ENCODE peak calls at places on chromosomes 7 and 10, in seven cellular contexts. K is SJSA1, B is pancreas, Z is aorta, P is GM06990, H is AG10803, S is lung. E is an unnamed sample.

GRCh38 chr10:77251297-77252013 is 386.2 kb downstream of the KCNMA1 start:
- DNase-seq in K (peak), B (peak), Z (no peak), P (no peak), H (peak), S (no peak), E (peak)

GRCh38 chr10:110837418-110838120 is 34.2 kb upstream of the PDCD4 start:
- DNase-seq in K (no peak), B (no peak), Z (no peak), P (no peak), H (no peak), S (no peak), E (no peak)

GRCh38 chr7:21942955-21943354 is 2.7 kb downstream of the CDCA7L start:
- DNase-seq in K (no peak), B (no peak), Z (no peak), P (no peak), H (no peak), S (no peak), E (no peak)

GRCh38 chr10:107163904-107164861 is at the start of gene SORCS1:
- DNase-seq in K (no peak), B (peak), Z (no peak), P (no peak), H (no peak), S (no peak), E (no peak)

GRCh38 chr7:84811427-84811826 is 375.4 kb downstream of the SEMA3D start:
- DNase-seq in K (no peak), B (no peak), Z (no peak), P (no peak), H (no peak), S (no peak), E (no peak)

GRCh38 chr7:2614646-2615330 is 17.0 kb upstream of the TTYH3 start:
- DNase-seq in K (no peak), B (no peak), Z (no peak), P (no peak), H (peak), S (no peak), E (no peak)

GRCh38 chr10:30813872-30814471 is 184.4 kb upstream of the LYZL2 start:
- DNase-seq in K (peak), B (no peak), Z (no peak), P (no peak), H (peak), S (no peak), E (peak)

GRCh38 chr7:94266278-94266677 is 128.4 kb upstream of the COL1A2 start:
- DNase-seq in K (no peak), B (no peak), Z (no peak), P (no peak), H (peak), S (peak), E (no peak)

GRCh38 chr7:132491546-132491945 is 84.7 kb downstream of the PLXNA4 start:
- DNase-seq in K (no peak), B (no peak), Z (no peak), P (no peak), H (no peak), S (no peak), E (no peak)

GRCh38 chr10:74963549-74963948 is 137.1 kb downstream of the KAT6B start:
- DNase-seq in K (no peak), B (no peak), Z (no peak), P (peak), H (no peak), S (no peak), E (no peak)

GRCh38 chr7:107659666-107660065 is 962 bp upstream of the SLC26A4 start:
- DNase-seq in K (no peak), B (no peak), Z (no peak), P (no peak), H (peak), S (no peak), E (no peak)

GRCh38 chr10:116011929-116012328 is 261.1 kb downstream of the GFRA1 start:
- DNase-seq in K (no peak), B (no peak), Z (no peak), P (no peak), H (no peak), S (no peak), E (no peak)

GRCh38 chr10:15167411-15168295 is 840 bp downstream of the NMT2 start:
- DNase-seq in K (peak), B (peak), Z (peak), P (peak), H (peak), S (peak), E (no peak)

GRCh38 chr10:11881477-11882417 is 58.6 kb downstream of the PROSER2 start:
- DNase-seq in K (no peak), B (no peak), Z (peak), P (no peak), H (peak), S (no peak), E (no peak)

GRCh38 chr10:116742367-116743265 is at the start of gene HSPA12A:
- DNase-seq in K (peak), B (peak), Z (peak), P (peak), H (peak), S (peak), E (peak)

GRCh38 chr10:89921422-89921821 is 220.0 kb downstream of the KIF20B start:
- DNase-seq in K (no peak), B (no peak), Z (no peak), P (no peak), H (no peak), S (no peak), E (no peak)

GRCh38 chr7:98627062-98627790 is 10.1 kb downstream of the NPTX2 start:
- DNase-seq in K (no peak), B (no peak), Z (no peak), P (no peak), H (no peak), S (no peak), E (no peak)

GRCh38 chr7:4638781-4639575 is 43.1 kb upstream of the FOXK1 start:
- DNase-seq in K (no peak), B (no peak), Z (peak), P (peak), H (no peak), S (no peak), E (no peak)

GRCh38 chr10:14879055-14879800 is 562 bp downstream of the SUV39H2 start:
- DNase-seq in K (peak), B (peak), Z (no peak), P (no peak), H (peak), S (peak), E (no peak)

GRCh38 chr7:2894118-2894940 is 50.2 kb upstream of the GNA12 start:
- DNase-seq in K (no peak), B (no peak), Z (no peak), P (peak), H (no peak), S (no peak), E (no peak)

GRCh38 chr7:113775401-113775800 is 143.4 kb downstream of the PPP1R3A start:
- DNase-seq in K (no peak), B (no peak), Z (no peak), P (no peak), H (no peak), S (no peak), E (peak)

GRCh38 chr7:96786261-96786997 is 76.8 kb upstream of the SEM1 start:
- DNase-seq in K (no peak), B (no peak), Z (no peak), P (no peak), H (no peak), S (no peak), E (no peak)

GRCh38 chr7:43583424-43584199 is 704 bp downstream of the STK17A start:
- DNase-seq in K (peak), B (peak), Z (peak), P (peak), H (peak), S (peak), E (no peak)

GRCh38 chr7:64045301-64046040 is at the start of gene ZNF727:
- DNase-seq in K (no peak), B (peak), Z (peak), P (no peak), H (no peak), S (peak), E (no peak)

GRCh38 chr10:7563770-7564169 is 103.0 kb downstream of the ITIH5 start:
- DNase-seq in K (no peak), B (no peak), Z (no peak), P (no peak), H (no peak), S (no peak), E (no peak)

GRCh38 chr7:116368960-116369359 is 130.6 kb upstream of the CAV2 start:
- DNase-seq in K (no peak), B (no peak), Z (no peak), P (no peak), H (no peak), S (no peak), E (no peak)

GRCh38 chr10:88064608-88065383 is 201.4 kb downstream of the PTEN start:
- DNase-seq in K (no peak), B (no peak), Z (no peak), P (peak), H (peak), S (peak), E (no peak)

GRCh38 chr7:151338809-151339208 is 2.8 kb upstream of the NUB1 start:
- DNase-seq in K (peak), B (no peak), Z (no peak), P (no peak), H (no peak), S (no peak), E (no peak)

GRCh38 chr7:152574892-152575511 is 100.9 kb downstream of the XRCC2 start:
- DNase-seq in K (no peak), B (no peak), Z (no peak), P (peak), H (no peak), S (no peak), E (no peak)

GRCh38 chr10:26725837-26726727 is 28.6 kb downstream of the PDSS1 start:
- DNase-seq in K (peak), B (peak), Z (peak), P (no peak), H (peak), S (peak), E (peak)

GRCh38 chr10:25865267-25865666 is 68.8 kb upstream of the MYO3A start:
- DNase-seq in K (no peak), B (no peak), Z (no peak), P (no peak), H (no peak), S (no peak), E (no peak)

GRCh38 chr10:128013626-128014025 is 106.7 kb downstream of the PTPRE start:
- DNase-seq in K (no peak), B (no peak), Z (no peak), P (no peak), H (no peak), S (no peak), E (no peak)

GRCh38 chr10:103181244-103181643 is 11.8 kb downstream of the NT5C2 start:
- DNase-seq in K (no peak), B (no peak), Z (no peak), P (no peak), H (no peak), S (no peak), E (no peak)

GRCh38 chr7:12291870-12292269 is 80.8 kb downstream of the TMEM106B start:
- DNase-seq in K (no peak), B (no peak), Z (no peak), P (no peak), H (no peak), S (no peak), E (no peak)

GRCh38 chr7:72751978-72752377 is 76.0 kb downstream of the TYW1B start:
- DNase-seq in K (no peak), B (no peak), Z (no peak), P (no peak), H (no peak), S (no peak), E (no peak)

GRCh38 chr10:63628526-63629362 is 107.5 kb downstream of the REEP3 start:
- DNase-seq in K (no peak), B (peak), Z (no peak), P (peak), H (peak), S (peak), E (no peak)

GRCh38 chr10:63629363-63630084 is 108.3 kb downstream of the REEP3 start:
- DNase-seq in K (peak), B (peak), Z (peak), P (peak), H (peak), S (peak), E (peak)

GRCh38 chr10:63631971-63632370 is 110.8 kb downstream of the REEP3 start:
- DNase-seq in K (no peak), B (no peak), Z (no peak), P (no peak), H (peak), S (no peak), E (no peak)

GRCh38 chr10:63630928-63631685 is 109.9 kb downstream of the REEP3 start:
- DNase-seq in K (no peak), B (no peak), Z (no peak), P (no peak), H (peak), S (no peak), E (no peak)

DNA sequence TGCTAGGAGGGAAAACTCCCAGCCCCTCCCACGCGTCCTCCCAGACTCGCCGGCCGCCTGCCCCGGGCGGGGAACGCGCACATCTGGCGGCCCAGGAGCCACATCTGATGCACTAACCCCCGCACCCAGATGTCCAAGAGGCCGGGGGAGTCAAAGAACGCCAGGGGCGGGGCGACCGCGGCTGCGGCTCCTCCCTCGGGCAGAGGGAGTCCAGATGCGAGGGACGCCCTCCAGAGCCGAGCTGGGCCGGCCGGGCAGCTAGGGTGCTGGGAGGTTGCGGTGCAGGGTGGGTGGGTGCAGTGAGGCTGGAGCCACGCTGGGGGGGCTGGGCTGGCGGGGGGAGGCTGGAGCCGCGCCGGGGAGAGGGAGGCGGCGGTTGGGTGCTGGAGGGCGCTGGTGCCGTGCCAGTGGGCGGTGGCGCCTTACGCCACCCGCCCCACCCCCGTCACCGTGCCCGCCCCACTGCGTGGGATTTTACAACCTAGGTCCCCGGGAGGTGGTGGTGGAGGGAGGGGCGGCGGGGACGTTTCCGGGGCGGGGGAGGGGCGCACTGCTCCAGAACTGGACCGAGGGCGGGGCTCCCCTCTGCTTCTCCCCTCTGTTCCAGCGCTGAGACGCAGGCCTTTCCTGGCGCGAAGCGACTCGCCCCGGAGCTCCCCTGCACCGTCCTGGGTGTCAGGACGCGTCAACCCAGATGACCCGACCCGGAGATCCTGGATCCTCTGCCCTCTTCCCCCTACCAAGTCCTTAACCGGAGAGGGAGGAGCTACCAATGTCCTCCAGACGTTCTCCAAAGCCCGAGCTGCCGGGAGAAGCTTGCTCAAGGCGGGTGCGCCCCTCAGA is 109.1 kb downstream of the REEP3 start:
- DNase-seq in K (peak), B (peak), Z (peak), P (peak), H (peak), S (peak), E (no peak)
- H3K4me3 ChIP-seq in K (peak), B (peak), Z (peak), P (peak), H (peak), S (peak), E (peak)

DNA sequence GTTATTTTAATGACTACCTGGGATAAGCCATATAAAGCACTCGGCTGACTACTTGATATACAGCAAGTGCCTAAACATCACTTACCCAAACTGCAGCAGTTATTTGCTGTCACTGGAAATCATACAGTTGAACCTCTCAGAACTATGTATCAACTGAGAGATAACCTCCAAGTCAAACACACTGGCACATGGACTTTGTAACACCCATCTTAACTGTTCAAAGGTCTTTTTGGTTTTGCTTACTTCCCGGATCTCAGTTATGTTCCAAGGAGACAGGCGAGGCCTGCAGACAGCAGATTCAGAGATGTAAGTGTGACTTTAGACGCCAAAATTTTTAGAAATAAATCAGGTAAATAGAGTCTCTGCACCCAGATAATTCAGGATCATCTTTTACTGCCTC is 34.6 kb upstream of the DAGLB start:
- DNase-seq in K (no peak), B (no peak), Z (no peak), P (no peak), H (no peak), S (no peak), E (no peak)
- H3K4me3 ChIP-seq in K (peak), B (peak), Z (peak), P (peak), H (peak), S (no peak), E (peak)

GRCh38 chr7:100825215-100825671 is 2.1 kb downstream of the EPHB4 start:
- DNase-seq in K (no peak), B (no peak), Z (no peak), P (no peak), H (peak), S (no peak), E (no peak)
- H3K4me3 ChIP-seq in K (no peak), B (peak), Z (no peak), P (no peak), H (peak), S (peak), E (no peak)

GRCh38 chr7:39035156-39035555 is 57.4 kb downstream of the POU6F2 start:
- DNase-seq in K (no peak), B (no peak), Z (no peak), P (no peak), H (no peak), S (no peak), E (no peak)
- H3K4me3 ChIP-seq in K (no peak), B (no peak), Z (no peak), P (no peak), H (no peak), S (no peak), E (no peak)

GRCh38 chr7:135799881-135800280 is 51.3 kb upstream of the FAM180A start:
- DNase-seq in K (no peak), B (no peak), Z (no peak), P (no peak), H (no peak), S (no peak), E (no peak)

GRCh38 chr7:135802697-135803096 is 54.1 kb upstream of the FAM180A start:
- DNase-seq in K (no peak), B (no peak), Z (no peak), P (no peak), H (no peak), S (no peak), E (no peak)

GRCh38 chr7:135801045-135801693 is 52.6 kb upstream of the FAM180A start:
- DNase-seq in K (no peak), B (peak), Z (no peak), P (peak), H (peak), S (no peak), E (peak)

GRCh38 chr7:135801877-135802276 is 53.3 kb upstream of the FAM180A start:
- DNase-seq in K (no peak), B (no peak), Z (no peak), P (no peak), H (no peak), S (no peak), E (no peak)

DNA sequence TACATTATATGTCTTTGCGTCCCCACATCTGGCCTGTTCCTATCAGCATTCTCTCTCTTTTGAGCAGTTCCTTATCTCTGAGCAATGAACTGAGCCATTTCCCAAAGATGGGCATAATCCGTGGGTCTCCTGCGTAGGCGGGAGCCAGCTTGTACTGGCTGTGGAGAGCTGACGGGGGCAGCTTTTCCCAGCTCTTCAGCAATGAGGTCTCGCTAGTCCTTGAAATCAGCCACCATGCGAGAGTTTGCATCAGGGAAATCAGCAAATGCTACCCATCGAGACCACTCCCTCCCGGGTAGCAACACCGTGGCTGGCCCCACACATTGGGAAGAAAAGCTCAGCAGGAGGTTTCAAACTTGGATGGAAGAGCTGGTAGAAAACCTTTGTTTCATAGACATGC is 51.9 kb upstream of the FAM180A start:
- DNase-seq in K (no peak), B (no peak), Z (peak), P (no peak), H (no peak), S (no peak), E (no peak)
- H3K4me3 ChIP-seq in K (no peak), B (no peak), Z (peak), P (no peak), H (no peak), S (no peak), E (no peak)

E was measured in LNCaP clone FGC.